ENCODE peak calls at places on chromosome 17, in five cellular contexts. Q is hypothalamus, X is epithelial cell of prostate, J is NCI-H748 treated with DMSO at 0.1 percent for 48 hours, Y is Kasumi-1. V is an unnamed sample.

GRCh38 chr17:45435481-45435880 is 2.8 kb upstream of the ARHGAP27 start:
- DNase-seq in Y (no peak), J (no peak), Q (no peak), X (no peak), V (no peak)

GRCh38 chr17:73914536-73915274 is 270.5 kb upstream of the SDK2 start:
- DNase-seq in X (no peak), J (no peak), Q (no peak), Y (no peak), V (no peak)

GRCh38 chr17:48084932-48085331 is 16.3 kb downstream of the CBX1 start:
- DNase-seq in J (no peak), Y (no peak), X (no peak), Q (no peak), V (no peak)

GRCh38 chr17:3004925-3005324 is 58.5 kb downstream of the OR1D5 start:
- DNase-seq in Q (no peak), J (no peak), X (no peak), Y (no peak), V (no peak)

GRCh38 chr17:37648555-37648954 is 5.3 kb upstream of the DDX52 start:
- DNase-seq in Q (no peak), X (peak; percentile 18), J (no peak), Y (no peak), V (no peak)

GRCh38 chr17:409848-410673 is 57.5 kb upstream of the RPH3AL start:
- DNase-seq in Q (peak; percentile 97), J (peak; percentile 100), X (peak; percentile 79), Y (peak; percentile 79), V (peak; percentile 98)

GRCh38 chr17:83012873-83013778 is 66.3 kb upstream of the METRNL start:
- DNase-seq in J (no peak), Y (no peak), Q (no peak), X (no peak), V (no peak)

GRCh38 chr17:47660064-47660492 is 10.4 kb downstream of the KPNB1 start:
- DNase-seq in Q (no peak), X (no peak), Y (no peak), J (no peak), V (no peak)

GRCh38 chr17:4506180-4506814 is 7.6 kb downstream of the SPNS2 start:
- DNase-seq in Y (no peak), Q (no peak), X (no peak), J (no peak), V (no peak)

GRCh38 chr17:45430738-45431530 is 1.7 kb downstream of the ARHGAP27 start:
- DNase-seq in J (no peak), Y (no peak), X (no peak), Q (no peak), V (no peak)

GRCh38 chr17:80940171-80941123 is 51.2 kb upstream of the CHMP6 start:
- DNase-seq in Q (no peak), J (no peak), Y (no peak), X (no peak), V (no peak)

GRCh38 chr17:79670537-79671386 is 59.9 kb upstream of the RBFOX3 start:
- DNase-seq in Y (no peak), J (no peak), X (no peak), Q (no peak), V (peak; percentile 69)

GRCh38 chr17:82636626-82637598 is 11.3 kb downstream of the WDR45B start:
- DNase-seq in Q (no peak), J (peak; percentile 99), X (peak; percentile 90), Y (no peak), V (no peak)

GRCh38 chr17:51456942-51457341 is 196.6 kb downstream of the UTP18 start:
- DNase-seq in X (no peak), Q (no peak), J (no peak), Y (no peak), V (no peak)

GRCh38 chr17:79991140-79991923 is 44.3 kb downstream of the TBC1D16 start:
- DNase-seq in X (peak; percentile 20), J (peak; percentile 38), Q (peak; percentile 79), Y (peak; percentile 72), V (peak; percentile 72)

GRCh38 chr17:81231766-81232581 is 6.9 kb downstream of the TEPSIN start:
- DNase-seq in Q (no peak), Y (no peak), X (no peak), J (no peak), V (no peak)

GRCh38 chr17:81550830-81551457 is 1.2 kb downstream of the FAAP100 start:
- DNase-seq in J (no peak), X (no peak), Q (no peak), Y (no peak), V (no peak)

V was measured in NCI-H1092.